ENCODE peak calls at places on chromosomes 13 and 19, in four cellular contexts. C is breast epithelium, O is left ventricle myocardium inferior, Y is fibroblast of lung. M is an unnamed sample. For H3K36me3, the result is how much of the 10 kb centered on the place peaks cover.

GRCh38 chr13:21453352-21454089 is 5.6 kb downstream of the ZDHHC20 start:
- DNase-seq in C (no peak), O (no peak), Y (no peak), M (no peak)

GRCh38 chr13:80339578-80339840 is 1.4 kb downstream of the SPRY2 start:
- DNase-seq in C (no peak), O (no peak), Y (peak), M (no peak)

GRCh38 chr13:110214637-110215036 is 92.3 kb downstream of the COL4A1 start:
- DNase-seq in C (no peak), O (no peak), Y (no peak), M (no peak)

GRCh38 chr13:62418872-62419271 is 1003.2 kb upstream of the PCDH20 start:
- DNase-seq in C (no peak), O (no peak), Y (no peak), M (no peak)

GRCh38 chr19:42284066-42284501 is 15.0 kb downstream of the CIC start:
- DNase-seq in C (peak), O (peak), Y (peak), M (peak)

GRCh38 chr19:1457892-1458291 is 8.0 kb downstream of the APC2 start:
- DNase-seq in C (no peak), O (no peak), Y (no peak), M (no peak)

GRCh38 chr13:113519556-113519955 is 29.0 kb upstream of the DCUN1D2 start:
- DNase-seq in C (no peak), O (no peak), Y (no peak), M (no peak)

GRCh38 chr13:66689628-66690027 is 540.5 kb downstream of the PCDH9 start:
- DNase-seq in C (no peak), O (no peak), Y (peak), M (no peak)

GRCh38 chr19:34341935-34342680 is 22.9 kb upstream of the GPI start:
- DNase-seq in C (no peak), O (no peak), Y (no peak), M (no peak)

GRCh38 chr13:111324736-111325135 is 4.3 kb downstream of the TEX29 start:
- DNase-seq in C (no peak), O (no peak), Y (no peak), M (no peak)

GRCh38 chr19:1067341-1068103 is 555 bp downstream of the ARHGAP45 start:
- DNase-seq in C (no peak), O (no peak), Y (no peak), M (peak)

GRCh38 chr19:49475191-49475932 is 1.3 kb downstream of the FLT3LG start:
- DNase-seq in C (no peak), O (no peak), Y (no peak), M (no peak)

GRCh38 chr19:49472936-49473335 is 1.1 kb upstream of the FLT3LG start:
- DNase-seq in C (no peak), O (no peak), Y (no peak), M (no peak)

GRCh38 chr19:49474545-49474930 is 523 bp downstream of the FLT3LG start:
- DNase-seq in C (no peak), O (no peak), Y (no peak), M (no peak)

GRCh38 chr19:49473868-49474544 is at the start of gene FLT3LG:
- DNase-seq in C (peak), O (peak), Y (peak), M (peak)

GRCh38 chr19:49475995-49476880 is 2.2 kb downstream of the FLT3LG start:
- DNase-seq in C (no peak), O (no peak), Y (no peak), M (peak)
- H3K4me3 ChIP-seq in C (no peak), O (no peak), Y (no peak), M (peak)

GRCh38 chr19:4455742-4456565 is 1.6 kb downstream of the UBXN6 start:
- DNase-seq in C (no peak), O (peak), Y (peak), M (no peak)
- H3K27ac ChIP-seq in C (peak), O (peak), Y (peak), M (peak)

GRCh38 chr19:10907925-10908324 is 20.5 kb downstream of the YIPF2 start:
- DNase-seq in C (no peak), O (no peak), Y (no peak), M (no peak)
- H3K36me3 ChIP-seq in C (under half), O (half or more), Y (under half), M (under half)

GRCh38 chr19:21902596-21902995 is 66.6 kb upstream of the ZNF43 start:
- DNase-seq in C (no peak), O (no peak), Y (no peak), M (no peak)
- H3K4me3 ChIP-seq in C (no peak), O (no peak), Y (no peak), M (no peak)

GRCh38 chr13:98534821-98535220 is 42.1 kb downstream of the STK24 start:
- DNase-seq in C (no peak), O (no peak), Y (no peak), M (no peak)

GRCh38 chr13:98537306-98537705 is 39.6 kb downstream of the STK24 start:
- DNase-seq in C (no peak), O (no peak), Y (no peak), M (no peak)

GRCh38 chr13:98533912-98534311 is 43.0 kb downstream of the STK24 start:
- DNase-seq in C (no peak), O (no peak), Y (no peak), M (no peak)

GRCh38 chr13:98536729-98537128 is 40.2 kb downstream of the STK24 start:
- DNase-seq in C (no peak), O (no peak), Y (no peak), M (no peak)

GRCh38 chr13:98535501-98536357 is 41.2 kb downstream of the STK24 start:
- DNase-seq in C (no peak), O (no peak), Y (no peak), M (no peak)
- H3K27ac ChIP-seq in C (peak), O (peak), Y (no peak), M (no peak)

DNA sequence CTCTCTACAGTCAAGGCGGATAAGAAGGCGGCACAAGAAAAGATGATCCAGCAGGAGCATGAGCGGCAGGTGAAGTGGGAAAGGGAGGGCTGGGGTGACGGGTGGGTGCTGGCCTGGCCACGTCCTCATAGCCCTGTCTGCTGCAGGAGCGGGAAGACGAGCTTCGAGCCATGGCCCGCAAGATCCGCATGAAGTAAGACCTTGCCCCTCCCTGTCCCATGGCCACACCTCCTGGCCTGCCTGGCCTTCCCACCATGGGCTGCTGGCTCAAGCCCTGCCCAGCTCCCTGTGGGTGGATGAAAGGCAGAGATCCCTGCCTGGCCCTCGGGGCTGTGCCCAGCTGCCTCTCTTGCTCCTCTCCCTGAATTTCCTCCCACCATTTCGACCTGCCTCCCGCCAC is 7.2 kb downstream of the ZNF296 start:
- DNase-seq in C (peak), O (peak), Y (peak), M (no peak)
- H3K36me3 ChIP-seq in C (under half), O (half or more), Y (under half), M (under half)

DNA sequence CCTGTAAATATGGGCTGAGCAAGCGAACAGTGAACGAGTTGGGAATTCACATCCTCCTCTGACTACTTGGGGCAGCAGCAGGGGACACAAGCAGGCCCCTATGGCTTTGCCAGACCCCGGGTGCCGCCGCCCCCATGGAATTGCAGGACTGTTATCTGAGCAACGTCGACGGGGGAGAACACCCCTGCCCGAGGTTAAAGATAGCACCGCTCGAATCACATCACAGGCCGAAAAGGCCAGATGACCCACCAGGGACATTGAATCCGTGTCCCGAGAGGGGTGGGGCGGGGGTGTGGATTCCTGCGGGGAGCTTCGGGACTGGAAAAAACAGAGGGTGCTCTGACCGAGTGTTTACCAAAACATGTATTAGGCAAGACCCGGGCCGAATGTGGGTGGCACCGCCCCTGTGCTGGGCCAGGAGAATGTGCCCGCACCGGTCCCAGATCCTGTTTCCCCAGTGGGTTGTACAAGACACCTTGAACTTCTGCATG is 9.1 kb downstream of the FEM1A start:
- DNase-seq in C (peak), O (no peak), Y (no peak), M (no peak)
- H3K4me3 ChIP-seq in C (peak), O (peak), Y (no peak), M (no peak)

DNA sequence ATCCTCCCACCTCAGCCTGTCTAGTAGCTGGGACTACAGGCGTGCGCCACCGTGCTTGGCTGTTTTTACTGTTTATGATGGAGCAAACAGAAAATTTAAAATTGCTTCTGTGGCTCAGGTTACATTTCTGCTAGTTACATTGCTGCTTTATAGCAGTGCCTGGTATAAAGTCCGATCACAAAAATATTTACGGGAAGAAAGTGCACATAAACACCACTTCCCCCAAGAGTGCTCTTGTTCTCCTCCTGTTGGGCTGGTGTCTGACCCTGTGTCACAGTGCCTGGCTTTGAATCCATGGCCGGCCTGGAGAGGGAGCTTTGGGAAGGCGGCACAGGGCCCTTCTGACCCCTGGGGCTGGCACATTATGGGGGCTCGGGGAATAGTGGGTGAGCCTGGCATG is 11.9 kb downstream of the PRKACA start:
- DNase-seq in C (no peak), O (no peak), Y (no peak), M (no peak)
- H3K27ac ChIP-seq in C (no peak), O (peak), Y (no peak), M (no peak)

GRCh38 chr19:47075941-47076340 is 27.5 kb upstream of the TMEM160 start:
- DNase-seq in C (no peak), O (no peak), Y (no peak), M (no peak)

GRCh38 chr19:47082493-47082892 is 31.1 kb downstream of the ZC3H4 start:
- DNase-seq in C (no peak), O (no peak), Y (no peak), M (no peak)

GRCh38 chr19:47084879-47085439 is 28.6 kb downstream of the ZC3H4 start:
- DNase-seq in C (no peak), O (no peak), Y (no peak), M (no peak)

GRCh38 chr19:47086280-47086679 is 27.3 kb downstream of the ZC3H4 start:
- DNase-seq in C (no peak), O (no peak), Y (no peak), M (no peak)

GRCh38 chr19:47081095-47081494 is 32.5 kb downstream of the ZC3H4 start:
- DNase-seq in C (no peak), O (no peak), Y (no peak), M (no peak)
- H3K36me3 ChIP-seq in C (under half), O (half or more), Y (under half), M (under half)

DNA sequence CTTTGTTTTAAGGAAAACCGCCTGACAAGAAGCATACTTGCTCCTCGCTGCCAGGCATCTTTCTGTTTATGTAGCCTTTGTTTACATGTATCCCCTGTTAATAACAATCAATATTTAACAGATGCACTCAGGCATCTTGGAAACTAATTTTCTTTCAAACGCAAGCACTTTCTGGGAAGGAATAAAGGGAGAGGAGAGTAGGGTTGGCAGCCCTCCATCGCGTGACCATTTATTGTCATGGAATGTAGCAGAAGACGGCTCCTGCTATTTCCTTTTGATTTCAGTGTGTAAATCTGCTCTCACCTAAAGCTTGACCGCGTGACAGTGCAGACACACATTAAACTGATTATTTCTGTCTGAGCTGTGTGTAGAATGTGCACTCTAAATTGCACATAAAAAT is 223.3 kb upstream of the MAB21L1 start:
- DNase-seq in C (no peak), O (no peak), Y (peak), M (no peak)
- H3K4me3 ChIP-seq in C (peak), O (no peak), Y (peak), M (no peak)

M was measured in CD8-positive, alpha-beta memory T cell.